ENCODE peak calls at places on chromosomes 1 and 21, in ten cellular contexts. V, C, P, F, K, X, Z, B, R and W are unnamed samples.

GRCh38 chr1:47179988-47180563 is 9.8 kb downstream of the PDZK1IP1 start:
- DNase-seq in V (no peak), C (no peak), P (no peak), F (peak; percentile 8), K (no peak), X (no peak), Z (no peak), B (no peak), R (no peak), W (no peak)

GRCh38 chr1:81559662-81560350 is 240.9 kb upstream of the ADGRL2 start:
- DNase-seq in V (no peak), C (no peak), P (no peak), F (no peak), K (no peak), X (no peak), Z (peak; percentile 34), B (no peak), R (peak; percentile 3), W (no peak)

GRCh38 chr1:44377925-44378784 is 23.1 kb upstream of the ERI3 start:
- DNase-seq in V (peak; percentile 57), C (no peak), P (peak; percentile 41), F (peak; percentile 42), K (peak; percentile 46), X (no peak), Z (peak; percentile 79), B (peak; percentile 28), R (peak; percentile 58), W (peak; percentile 16)

GRCh38 chr1:32729254-32730046 is 26.9 kb upstream of the SYNC start:
- DNase-seq in V (no peak), C (no peak), P (no peak), F (no peak), K (no peak), X (no peak), Z (no peak), B (no peak), R (no peak), W (no peak)

GRCh38 chr21:45979141-45979631 is 2.4 kb upstream of the COL6A1 start:
- DNase-seq in V (no peak), C (no peak), P (peak; percentile 36), F (no peak), K (no peak), X (no peak), Z (peak; percentile 44), B (no peak), R (no peak), W (no peak)

GRCh38 chr1:37474697-37475379 is 458 bp downstream of the ZC3H12A start:
- DNase-seq in V (peak; percentile 57), C (no peak), P (peak; percentile 46), F (no peak), K (no peak), X (no peak), Z (no peak), B (no peak), R (peak; percentile 52), W (no peak)

GRCh38 chr1:214958491-214958890 is 124.0 kb upstream of the KCNK2 start:
- DNase-seq in V (no peak), C (no peak), P (no peak), F (no peak), K (no peak), X (no peak), Z (peak; percentile 17), B (no peak), R (peak; percentile 19), W (no peak)

GRCh38 chr21:34223376-34223775 is 140.4 kb upstream of the KCNE2 start:
- DNase-seq in V (no peak), C (no peak), P (no peak), F (no peak), K (no peak), X (no peak), Z (no peak), B (no peak), R (no peak), W (no peak)

GRCh38 chr1:153336650-153337049 is 12.0 kb downstream of the PGLYRP4 start:
- DNase-seq in V (no peak), C (no peak), P (no peak), F (no peak), K (no peak), X (no peak), Z (no peak), B (no peak), R (no peak), W (no peak)

GRCh38 chr1:55035904-55036303 is 3.4 kb upstream of the PCSK9 start:
- DNase-seq in V (no peak), C (no peak), P (no peak), F (no peak), K (no peak), X (no peak), Z (no peak), B (no peak), R (no peak), W (no peak)

GRCh38 chr1:153945131-153945794 is 1.3 kb downstream of the DENND4B start:
- DNase-seq in V (peak; percentile 53), C (peak; percentile 58), P (peak; percentile 69), F (no peak), K (peak; percentile 26), X (no peak), Z (peak; percentile 70), B (peak; percentile 77), R (peak; percentile 44), W (peak; percentile 53)

GRCh38 chr1:200755456-200755855 is 16.8 kb downstream of the CAMSAP2 start:
- DNase-seq in V (no peak), C (no peak), P (no peak), F (no peak), K (no peak), X (no peak), Z (no peak), B (no peak), R (no peak), W (no peak)

GRCh38 chr1:214712737-214713136 is 109.7 kb downstream of the CENPF start:
- DNase-seq in V (no peak), C (no peak), P (no peak), F (no peak), K (no peak), X (no peak), Z (no peak), B (no peak), R (no peak), W (no peak)

GRCh38 chr1:150730130-150730721 is 9.5 kb upstream of the HORMAD1 start:
- DNase-seq in V (no peak), C (no peak), P (no peak), F (no peak), K (no peak), X (no peak), Z (no peak), B (no peak), R (no peak), W (no peak)

GRCh38 chr1:36380003-36380631 is 5.6 kb downstream of the STK40 start:
- DNase-seq in V (no peak), C (no peak), P (no peak), F (no peak), K (no peak), X (no peak), Z (no peak), B (no peak), R (no peak), W (no peak)

GRCh38 chr1:203765029-203765837 is at the start of gene LAX1:
- DNase-seq in V (no peak), C (peak; percentile 61), P (no peak), F (no peak), K (no peak), X (no peak), Z (no peak), B (peak; percentile 72), R (no peak), W (no peak)

GRCh38 chr1:246647513-246647912 is 76.7 kb upstream of the SCCPDH start:
- DNase-seq in V (peak; percentile 13), C (no peak), P (no peak), F (no peak), K (no peak), X (no peak), Z (peak; percentile 57), B (no peak), R (no peak), W (peak; percentile 35)

GRCh38 chr1:25565188-25565591 is 21.8 kb downstream of the LDLRAP1 start:
- DNase-seq in V (no peak), C (no peak), P (no peak), F (no peak), K (no peak), X (no peak), Z (peak; percentile 81), B (peak; percentile 50), R (no peak), W (no peak)

GRCh38 chr1:203035111-203036000 is 9.1 kb downstream of the PPFIA4 start:
- DNase-seq in V (no peak), C (no peak), P (no peak), F (no peak), K (no peak), X (no peak), Z (no peak), B (no peak), R (no peak), W (no peak)

GRCh38 chr1:2204384-2205190 is 10.0 kb upstream of the FAAP20 start:
- DNase-seq in V (peak; percentile 44), C (no peak), P (peak; percentile 87), F (peak; percentile 66), K (peak; percentile 93), X (no peak), Z (peak; percentile 83), B (no peak), R (peak; percentile 27), W (peak; percentile 38)